ENCODE peak calls at places on chromosomes 4 and X, in five cellular contexts. B, W, T, R and H are unnamed samples.

GRCh38 chrX:22165732-22166457 is 106.8 kb upstream of the CBLL2 start:
- DNase-seq in B (no peak), W (no peak), T (no peak), R (no peak), H (no peak)

GRCh38 chrX:72621619-72622485 is 49.2 kb upstream of the HDAC8 start:
- DNase-seq in B (no peak), W (no peak), T (no peak), R (no peak), H (no peak)

GRCh38 chrX:44914532-44915198 is 41.7 kb downstream of the KDM6A start:
- DNase-seq in B (no peak), W (no peak), T (no peak), R (no peak), H (no peak)

GRCh38 chr4:73836373-73837269 is at the start of gene CXCL6:
- DNase-seq in B (peak), W (no peak), T (no peak), R (peak), H (no peak)

GRCh38 chr4:132101526-132101925 is 1047.6 kb upstream of the PCDH10 start:
- DNase-seq in B (no peak), W (no peak), T (no peak), R (no peak), H (no peak)

GRCh38 chr4:51895158-51895557 is 52.2 kb downstream of the DCUN1D4 start:
- DNase-seq in B (no peak), W (no peak), T (no peak), R (no peak), H (no peak)

GRCh38 chr4:121336706-121337105 is 44.1 kb downstream of the QRFPR start:
- DNase-seq in B (no peak), W (no peak), T (no peak), R (no peak), H (no peak)

GRCh38 chrX:115561605-115562491 is 874 bp downstream of the PLS3 start:
- DNase-seq in B (peak), W (peak), T (no peak), R (peak), H (peak)

GRCh38 chrX:20263474-20263873 is 3.2 kb downstream of the RPS6KA3 start:
- DNase-seq in B (no peak), W (no peak), T (no peak), R (no peak), H (no peak)

GRCh38 chr4:11312389-11312788 is 116.3 kb downstream of the HS3ST1 start:
- DNase-seq in B (no peak), W (no peak), T (no peak), R (peak), H (no peak)

GRCh38 chr4:7423801-7424552 is 10.8 kb downstream of the PSAPL1 start:
- DNase-seq in B (peak), W (no peak), T (no peak), R (no peak), H (no peak)

GRCh38 chrX:11781734-11782370 is 23.8 kb downstream of the MSL3 start:
- DNase-seq in B (no peak), W (no peak), T (no peak), R (no peak), H (no peak)

GRCh38 chrX:149611619-149612018 is 16.5 kb upstream of the HSFX2 start:
- DNase-seq in B (no peak), W (no peak), T (no peak), R (no peak), H (no peak)

GRCh38 chr4:38413524-38414341 is 250.3 kb upstream of the KLF3 start:
- DNase-seq in B (no peak), W (no peak), T (no peak), R (no peak), H (no peak)

GRCh38 chrX:47244676-47245075 is 11.9 kb downstream of the USP11 start:
- DNase-seq in B (no peak), W (no peak), T (no peak), R (no peak), H (no peak)

GRCh38 chrX:29858714-29859113 is 356.6 kb upstream of the MAGEB2 start:
- DNase-seq in B (no peak), W (no peak), T (no peak), R (no peak), H (no peak)

GRCh38 chr4:184942447-184943425 is 75.6 kb upstream of the HELT start:
- DNase-seq in B (peak), W (no peak), T (no peak), R (no peak), H (no peak)

GRCh38 chr4:77092832-77093800 is 17.3 kb upstream of the CCNI start:
- DNase-seq in B (no peak), W (no peak), T (no peak), R (no peak), H (no peak)

GRCh38 chrX:57528670-57529255 is 63.0 kb upstream of the ZXDB start:
- DNase-seq in B (no peak), W (peak), T (peak), R (peak), H (no peak)

GRCh38 chr4:157425897-157426296 is 205.4 kb downstream of the GRIA2 start:
- DNase-seq in B (no peak), W (no peak), T (no peak), R (no peak), H (no peak)

GRCh38 chrX:137982791-137983190 is 416.9 kb downstream of the ZIC3 start:
- DNase-seq in B (no peak), W (no peak), T (no peak), R (no peak), H (no peak)

GRCh38 chrX:128992107-128992971 is 531.0 kb downstream of the SMARCA1 start:
- DNase-seq in B (no peak), W (no peak), T (no peak), R (no peak), H (no peak)

GRCh38 chr4:190020790-190021717 is 6.0 kb downstream of the FRG2 start:
- DNase-seq in B (peak), W (no peak), T (peak), R (no peak), H (peak)

GRCh38 chrX:37420179-37420578 is 71.0 kb downstream of the PRRG1 start:
- DNase-seq in B (no peak), W (no peak), T (no peak), R (no peak), H (no peak)

GRCh38 chr4:3657917-3658913 is 108.0 kb upstream of the ADRA2C start:
- DNase-seq in B (no peak), W (no peak), T (no peak), R (no peak), H (no peak)

GRCh38 chr4:31156221-31156620 is 436.1 kb downstream of the PCDH7 start:
- DNase-seq in B (no peak), W (no peak), T (no peak), R (no peak), H (no peak)

GRCh38 chr4:2503809-2504208 is 32.6 kb upstream of the FAM193A start:
- DNase-seq in B (no peak), W (no peak), T (no peak), R (no peak), H (no peak)